ENCODE peak calls at places on chromosome 1, in eight cellular contexts. J, P, A, W, L, T, Y and V are unnamed samples.
A peak's percentile ranks its signal among the peaks of the same experiment; 100 is the strongest.

GRCh38 chr1:53600486-53600885 is 138.5 kb downstream of the GLIS1 start:
- ATAC-seq in T (peak; percentile 50), A (no peak), L (peak; percentile 97), P (no peak), J (peak; percentile 69), W (peak; percentile 43), Y (peak; percentile 55), V (no peak)

GRCh38 chr1:24936688-24937087 is 6.6 kb upstream of the RUNX3 start:
- ATAC-seq in A (no peak), L (no peak), Y (no peak), P (no peak), J (peak; percentile 51), T (no peak), W (no peak), V (no peak)

GRCh38 chr1:47262787-47263413 is 30.9 kb upstream of the TAL1 start:
- ATAC-seq in W (peak; percentile 52), T (no peak), A (peak; percentile 41), P (no peak), J (peak; percentile 70), Y (peak; percentile 72), L (peak; percentile 36), V (peak; percentile 85)

GRCh38 chr1:70411360-70411844 is 334 bp downstream of the CTH start:
- ATAC-seq in J (peak; percentile 20), L (no peak), P (peak; percentile 31), W (peak; percentile 66), T (peak; percentile 44), A (no peak), Y (peak; percentile 40), V (peak; percentile 41)

GRCh38 chr1:161498646-161499045 is 6.6 kb upstream of the FCGR2A start:
- ATAC-seq in W (no peak), J (no peak), A (no peak), P (no peak), Y (no peak), T (no peak), L (no peak), V (no peak)

GRCh38 chr1:54227091-54227602 is 27.2 kb downstream of the MRPL37 start:
- ATAC-seq in L (no peak), Y (no peak), P (no peak), T (no peak), J (peak; percentile 50), A (no peak), W (peak; percentile 62), V (peak; percentile 45)

GRCh38 chr1:97145321-97145956 is 423.9 kb downstream of the PTBP2 start:
- ATAC-seq in T (no peak), P (no peak), J (no peak), A (no peak), L (no peak), Y (no peak), W (no peak), V (peak; percentile 31)

GRCh38 chr1:212431656-212432055 is 1.1 kb upstream of the NENF start:
- ATAC-seq in W (no peak), L (no peak), P (no peak), Y (no peak), A (no peak), T (no peak), J (peak; percentile 4), V (no peak)